ENCODE peak calls at places on chromosomes 11 and 22, in five cellular contexts. Z is IMR-90; H is CD4-positive, alpha-beta T cell; T is right lobe of liver; Y is A549. K is an unnamed sample.

GRCh38 chr11:60303661-60304060 is 23.2 kb downstream of the MS4A4A start:
- DNase-seq in Y (no peak), T (no peak), Z (no peak), H (no peak), K (no peak)

GRCh38 chr11:126115820-126116319 is 53.2 kb upstream of the CDON start:
- DNase-seq in Z (peak), H (no peak), T (peak), Y (peak), K (peak)

GRCh38 chr11:13276852-13277718 is 505 bp upstream of the BMAL1 start:
- DNase-seq in Y (peak), H (peak), T (peak), Z (peak), K (peak)

GRCh38 chr11:10117709-10118341 is 176.2 kb downstream of the SBF2 start:
- DNase-seq in H (no peak), T (no peak), Y (no peak), Z (peak), K (no peak)

GRCh38 chr22:29842172-29842571 is 4.1 kb upstream of the ASCC2 start:
- DNase-seq in H (no peak), Y (no peak), Z (no peak), T (no peak), K (no peak)

GRCh38 chr11:111879637-111879960 is 258 bp downstream of the CFAP68 start:
- DNase-seq in Z (no peak), T (no peak), Y (no peak), H (no peak), K (no peak)

GRCh38 chr22:31544481-31545480 is 48.4 kb downstream of the SFI1 start:
- DNase-seq in T (no peak), Z (peak), Y (no peak), H (no peak), K (no peak)

GRCh38 chr22:22915670-22916035 is 28.0 kb downstream of the IGLL5 start:
- DNase-seq in H (no peak), Z (no peak), Y (no peak), T (no peak), K (no peak)

DNA sequence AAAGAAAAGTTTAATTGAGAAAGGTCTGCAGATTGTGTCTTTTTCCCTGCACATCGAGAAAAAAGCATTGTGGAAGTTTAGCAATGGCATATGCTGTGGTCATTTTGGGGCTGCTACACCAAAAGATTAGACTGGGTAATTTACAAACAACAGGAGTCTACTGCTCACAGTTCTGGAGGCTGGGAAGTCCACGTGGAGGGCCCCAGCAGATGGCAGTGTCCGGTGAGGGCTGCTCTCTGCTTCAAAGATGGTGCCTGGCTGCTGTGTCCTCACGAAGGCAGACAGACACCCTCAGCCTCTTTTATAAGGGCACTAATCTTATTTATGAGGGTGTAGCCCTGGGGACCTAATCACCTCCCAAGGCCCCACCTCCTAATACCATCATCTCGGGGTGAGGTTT is 21.1 kb downstream of the PHF21B start:
- DNase-seq in Y (no peak), Z (no peak), T (no peak), H (no peak), K (no peak)
- TF ChIP-seq CTCF in Y (no peak), Z (no peak), T (no peak), H (no peak), K (no peak)

DNA sequence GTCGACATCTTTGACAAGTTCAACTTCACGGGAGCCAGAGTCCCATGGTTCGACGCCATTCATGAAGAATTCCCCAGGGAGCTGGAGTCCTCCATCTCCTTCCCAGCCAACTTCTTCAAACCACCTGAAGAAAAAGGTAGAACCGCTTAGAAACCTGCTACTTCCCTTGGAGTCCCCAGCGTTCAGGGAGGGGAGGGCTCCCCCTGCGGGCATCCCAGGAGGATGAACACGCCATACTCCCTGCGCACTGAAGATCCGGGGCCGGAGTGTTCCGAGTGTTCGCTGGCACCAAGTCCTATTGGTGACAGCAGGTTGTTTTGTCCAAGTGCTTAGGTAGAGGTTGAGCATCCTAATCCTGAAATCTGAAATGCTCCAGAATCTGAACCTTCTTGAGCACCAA is 51.7 kb upstream of the PRODH start:
- DNase-seq in Y (no peak), Z (no peak), T (peak), H (no peak), K (no peak)
- TF ChIP-seq CTCF in Y (peak), Z (peak), T (peak), H (no peak), K (no peak)

DNA sequence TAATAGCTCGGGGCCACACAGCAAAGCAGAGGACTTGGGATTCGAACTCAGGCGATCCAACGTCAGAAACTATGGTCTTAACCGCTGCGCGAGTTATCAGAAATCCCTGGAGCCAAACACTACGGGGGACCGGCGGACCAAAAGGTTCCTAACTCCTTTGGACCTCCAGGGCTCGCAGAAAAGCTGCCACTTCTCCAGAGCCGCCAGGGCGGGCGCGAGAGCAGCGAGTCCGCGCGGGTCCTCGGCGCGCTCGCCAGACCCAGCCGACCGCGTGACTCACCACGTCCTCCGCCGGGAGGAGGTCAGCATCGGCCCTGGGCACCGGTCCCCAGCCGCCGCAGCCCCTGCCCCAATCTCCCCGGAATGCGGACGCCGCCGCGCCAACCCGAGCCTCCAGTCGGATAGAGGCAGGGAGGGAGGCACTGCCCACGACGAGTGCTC is 6.0 kb upstream of the ALX4 start:
- DNase-seq in Y (peak), T (no peak), H (no peak), Z (peak), K (no peak)
- TF ChIP-seq CTCF in Y (no peak), T (no peak), H (no peak), Z (no peak), K (peak)

DNA sequence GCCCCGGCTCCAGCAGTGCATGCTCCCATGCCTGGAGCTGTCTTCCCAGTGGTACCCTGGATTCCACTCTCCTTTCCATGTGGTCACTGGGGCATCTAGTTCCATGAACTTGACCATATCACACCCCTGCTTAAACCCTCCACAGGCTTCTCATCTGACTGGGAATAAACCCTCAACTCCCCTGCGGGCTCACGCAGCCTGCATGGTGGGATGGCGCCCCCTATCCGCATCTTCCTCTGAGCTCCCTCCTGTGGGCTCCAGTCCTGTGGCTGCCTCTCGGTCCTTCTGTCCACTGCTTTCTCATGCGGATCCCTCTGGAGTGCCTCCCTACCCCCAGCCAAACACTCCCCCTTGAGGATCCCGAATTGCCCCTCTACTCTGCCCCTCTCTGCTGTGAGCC is 41.4 kb upstream of the TTLL12 start:
- DNase-seq in T (no peak), H (no peak), Z (peak), Y (peak), K (peak)
- TF ChIP-seq CTCF in T (peak), H (no peak), Z (peak), Y (peak), K (peak)

DNA sequence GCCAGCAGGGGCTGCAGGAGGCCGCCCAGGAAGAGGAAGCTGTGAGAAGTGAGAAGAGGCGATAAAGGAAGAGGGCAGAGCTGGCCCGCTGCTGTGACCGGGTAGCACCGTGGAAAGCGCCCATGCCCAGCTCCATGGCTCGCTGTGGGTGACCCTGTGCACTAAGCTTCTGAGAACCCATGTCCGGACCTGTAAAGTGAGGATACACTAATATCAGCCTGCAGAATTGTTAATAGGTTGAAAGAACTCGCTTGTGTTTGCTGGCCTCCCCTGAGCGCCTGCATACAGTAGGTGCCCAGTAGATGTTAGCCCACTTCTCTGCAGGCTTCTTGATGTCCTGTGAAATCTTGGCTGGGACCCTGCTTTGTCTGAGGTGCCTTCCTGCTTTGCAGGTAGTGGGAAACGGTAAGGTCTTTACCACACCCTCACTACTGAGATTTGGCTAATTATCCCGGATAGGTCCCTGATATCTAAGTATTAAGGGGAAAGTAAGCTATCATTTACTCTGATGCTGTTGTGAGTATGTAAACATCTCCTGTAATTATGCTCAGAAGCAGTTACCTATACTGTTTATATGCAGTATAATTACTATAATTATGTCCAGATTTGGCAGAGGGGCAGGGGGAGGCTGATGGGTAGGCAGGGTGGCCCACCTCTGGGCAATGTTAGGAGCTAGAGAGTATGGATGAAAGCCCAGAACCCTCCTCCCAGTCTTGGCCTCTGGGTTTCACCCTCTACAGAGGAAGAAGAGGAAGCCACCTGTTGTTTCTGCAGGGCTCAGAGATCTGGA is 1.2 kb upstream of the ARRB1 start:
- DNase-seq in Z (no peak), Y (no peak), T (no peak), H (no peak), K (peak)
- TF ChIP-seq CTCF in Z (no peak), Y (no peak), T (no peak), H (no peak), K (no peak)

K was measured in heart right ventricle.